ENCODE peak calls at places on chromosomes 11 and 22, in seven cellular contexts. D is stimulated activated CD8-positive, alpha-beta memory T cell treated with anti-CD3 and anti-CD28 coated beads, Interleukin-12 subunit alpha, Interleukin-12 subunit beta, amount 100 ng/mL, for 4 hours; R is heart right ventricle; V is GM18507; M is hippocampal formation; X is progenitor cell of endocrine pancreas; T is fibroblast of mammary gland. F is an unnamed sample.
A peak's percentile ranks its signal among the peaks of the same experiment; 100 is the strongest.

GRCh38 chr11:126359431-126360048 is 4.1 kb downstream of the ST3GAL4 start:
- DNase-seq in D (no peak), R (peak; percentile 82), V (no peak), M (peak; percentile 66), X (no peak), T (peak; percentile 91), F (no peak)

GRCh38 chr11:35237860-35238715 is 99.1 kb downstream of the CD44 start:
- DNase-seq in D (no peak), R (peak; percentile 62), V (peak; percentile 7), M (no peak), X (peak; percentile 17), T (peak; percentile 64), F (peak; percentile 15)

GRCh38 chr11:123640677-123641494 is 13.5 kb downstream of the SCN3B start:
- DNase-seq in D (peak; percentile 8), R (peak; percentile 19), V (peak; percentile 42), M (no peak), X (peak; percentile 51), T (peak; percentile 29), F (no peak)

GRCh38 chr11:118938491-118939411 is 13.0 kb upstream of the BCL9L start:
- DNase-seq in D (no peak), R (no peak), V (no peak), M (no peak), X (no peak), T (peak; percentile 52), F (no peak)

GRCh38 chr22:28883917-28884753 is 763 bp downstream of the ZNRF3 start:
- DNase-seq in D (peak; percentile 17), R (peak; percentile 13), V (no peak), M (no peak), X (peak; percentile 38), T (no peak), F (peak; percentile 7)

GRCh38 chr11:1116666-1117390 is 40.9 kb upstream of the MUC5AC start:
- DNase-seq in D (no peak), R (no peak), V (no peak), M (no peak), X (no peak), T (no peak), F (no peak)

GRCh38 chr22:35629406-35630234 is 12.5 kb upstream of the MB start:
- DNase-seq in D (peak; percentile 47), R (peak; percentile 51), V (peak; percentile 38), M (no peak), X (no peak), T (peak; percentile 99), F (peak; percentile 39)

GRCh38 chr22:22748297-22748743 is 103.9 kb downstream of the GGTLC2 start:
- DNase-seq in D (no peak), R (peak; percentile 44), V (no peak), M (peak; percentile 12), X (no peak), T (peak; percentile 67), F (peak; percentile 7)

GRCh38 chr11:76380977-76381719 is at the start of the genes GVQW3 and THAP12:
- DNase-seq in D (peak; percentile 97), R (peak; percentile 98), V (peak; percentile 95), M (peak; percentile 96), X (peak; percentile 97), T (peak; percentile 95), F (peak; percentile 91)

GRCh38 chr11:70399681-70400112 is 1.4 kb downstream of the CTTN start:
- DNase-seq in D (no peak), R (peak; percentile 74), V (no peak), M (no peak), X (no peak), T (peak; percentile 96), F (peak; percentile 81)

GRCh38 chr11:95680169-95680929 is 109.2 kb downstream of the FAM76B start:
- DNase-seq in D (no peak), R (no peak), V (no peak), M (no peak), X (no peak), T (peak; percentile 78), F (no peak)

GRCh38 chr11:125156346-125156745 is 8.2 kb upstream of the PKNOX2 start:
- DNase-seq in D (no peak), R (no peak), V (no peak), M (no peak), X (no peak), T (no peak), F (no peak)

GRCh38 chr11:46710821-46711269 is 8.2 kb upstream of the F2 start:
- DNase-seq in D (no peak), R (peak; percentile 86), V (no peak), M (no peak), X (no peak), T (peak; percentile 98), F (no peak)

GRCh38 chr11:127023991-127024390 is 23.4 kb upstream of the KIRREL3 start:
- DNase-seq in D (no peak), R (no peak), V (no peak), M (no peak), X (no peak), T (no peak), F (no peak)

GRCh38 chr22:43555561-43556515 is 144.0 kb downstream of the MPPED1 start:
- DNase-seq in D (no peak), R (no peak), V (no peak), M (no peak), X (no peak), T (no peak), F (no peak)

GRCh38 chr11:85752890-85753581 is 57.9 kb downstream of the SYTL2 start:
- DNase-seq in D (peak; percentile 73), R (no peak), V (no peak), M (no peak), X (no peak), T (no peak), F (no peak)